ENCODE peak calls at places on chromosomes 12 and 14, in four cellular contexts. P is WTC11, L is K562, V is GM12878. J is an unnamed sample.

GRCh38 chr12:83040339-83040738 is 353.6 kb downstream of the TMTC2 start:
- DNase-seq in P (no peak), L (no peak), V (no peak), J (no peak)

GRCh38 chr12:67595365-67595764 is 53.2 kb upstream of the DYRK2 start:
- DNase-seq in P (no peak), L (no peak), V (no peak), J (no peak)

GRCh38 chr12:113114447-113115178 is 20.9 kb downstream of the RASAL1 start:
- DNase-seq in P (no peak), L (no peak), V (no peak), J (no peak)

GRCh38 chr12:70393787-70394519 is 27.9 kb downstream of the KCNMB4 start:
- DNase-seq in P (no peak), L (no peak), V (no peak), J (no peak)

GRCh38 chr12:112380663-112381420 is 1.4 kb downstream of the HECTD4 start:
- DNase-seq in P (peak), L (peak), V (no peak), J (no peak)

GRCh38 chr12:127401005-127401404 is 866.0 kb upstream of the TMEM132C start:
- DNase-seq in P (no peak), L (no peak), V (no peak), J (no peak)

GRCh38 chr14:75566321-75566720 is 12.1 kb upstream of the FLVCR2 start:
- DNase-seq in P (no peak), L (no peak), V (no peak), J (no peak)

GRCh38 chr14:74421997-74422396 is 4.0 kb downstream of the SYNDIG1L start:
- DNase-seq in P (no peak), L (no peak), V (no peak), J (no peak)

GRCh38 chr14:99137001-99137700 is 134.8 kb downstream of the BCL11B start:
- DNase-seq in P (no peak), L (no peak), V (no peak), J (no peak)

GRCh38 chr14:81206115-81206514 is 14.6 kb downstream of the GTF2A1 start:
- DNase-seq in P (no peak), L (no peak), V (no peak), J (peak)

GRCh38 chr12:65100140-65100539 is 21.0 kb downstream of the WIF1 start:
- DNase-seq in P (no peak), L (no peak), V (no peak), J (peak)

GRCh38 chr14:104420990-104421389 is 158.6 kb upstream of the C14orf180 start:
- DNase-seq in P (no peak), L (no peak), V (no peak), J (no peak)

GRCh38 chr12:99063182-99063581 is 418.1 kb downstream of the APAF1 start:
- DNase-seq in P (no peak), L (no peak), V (no peak), J (no peak)

GRCh38 chr12:53729659-53730058 is 2.4 kb upstream of the CALCOCO1 start:
- DNase-seq in P (no peak), L (no peak), V (no peak), J (peak)

GRCh38 chr12:4287325-4288290 is 14.0 kb downstream of the CCND2 start:
- DNase-seq in P (peak), L (no peak), V (no peak), J (no peak)

GRCh38 chr14:67618617-67619063 is 1.1 kb upstream of the ARG2 start:
- DNase-seq in P (no peak), L (peak), V (no peak), J (peak)

GRCh38 chr12:34396861-34397590 is 374.7 kb downstream of the ALG10 start:
- DNase-seq in P (no peak), L (no peak), V (no peak), J (no peak)

GRCh38 chr12:100651108-100651507 is 77.6 kb downstream of the GAS2L3 start:
- DNase-seq in P (no peak), L (no peak), V (no peak), J (no peak)

GRCh38 chr14:96391293-96392118 is 422 bp upstream of the AK7 start:
- DNase-seq in P (peak), L (peak), V (peak), J (peak)

GRCh38 chr14:94038921-94039629 is 12.9 kb downstream of the OTUB2 start:
- DNase-seq in P (no peak), L (no peak), V (no peak), J (no peak)

GRCh38 chr14:51855234-51855633 is 5.2 kb upstream of the GNG2 start:
- DNase-seq in P (no peak), L (no peak), V (no peak), J (no peak)

GRCh38 chr12:54301428-54302045 is 722 bp upstream of the NFE2 start:
- DNase-seq in P (peak), L (peak), V (no peak), J (peak)

GRCh38 chr12:122394626-122395194 is 27.8 kb downstream of the CLIP1 start:
- DNase-seq in P (no peak), L (no peak), V (no peak), J (no peak)

GRCh38 chr14:88036422-88036821 is 31.5 kb downstream of the GPR65 start:
- DNase-seq in P (no peak), L (no peak), V (no peak), J (no peak)

GRCh38 chr12:115341442-115341841 is 657.5 kb upstream of the TBX3 start:
- DNase-seq in P (no peak), L (no peak), V (no peak), J (no peak)

GRCh38 chr12:50129297-50129696 is 17.3 kb downstream of the COX14 start:
- DNase-seq in P (no peak), L (no peak), V (no peak), J (no peak)

GRCh38 chr12:44774815-44775411 is 101.2 kb downstream of the NELL2 start:
- DNase-seq in P (peak), L (peak), V (no peak), J (peak)

GRCh38 chr12:109735051-109735521 is 21.5 kb downstream of the FAM222A start:
- DNase-seq in P (peak), L (no peak), V (no peak), J (no peak)

GRCh38 chr14:59585891-59586554 is 9.4 kb upstream of the CCDC175 start:
- DNase-seq in P (no peak), L (no peak), V (no peak), J (no peak)

GRCh38 chr12:48980953-48981756 is 3.0 kb downstream of the WNT1 start:
- DNase-seq in P (peak), L (no peak), V (no peak), J (no peak)

GRCh38 chr12:78863482-78864427 is 819 bp upstream of the SYT1 start:
- DNase-seq in P (peak), L (no peak), V (no peak), J (no peak)

GRCh38 chr12:95532851-95533250 is 18.4 kb downstream of the USP44 start:
- DNase-seq in P (no peak), L (no peak), V (no peak), J (peak)

GRCh38 chr14:34078117-34078743 is 127.4 kb upstream of the EGLN3 start:
- DNase-seq in P (no peak), L (peak), V (no peak), J (no peak)

GRCh38 chr12:65634061-65634460 is 190.2 kb upstream of the HMGA2 start:
- DNase-seq in P (no peak), L (no peak), V (no peak), J (no peak)

GRCh38 chr14:79549515-79549914 is 661.8 kb downstream of the DIO2 start:
- DNase-seq in P (no peak), L (no peak), V (no peak), J (no peak)

GRCh38 chr12:1811281-1811947 is 9.0 kb upstream of the LRTM2 start:
- DNase-seq in P (no peak), L (peak), V (no peak), J (peak)

GRCh38 chr14:56979961-56980360 is 169.7 kb upstream of the OTX2 start:
- DNase-seq in P (no peak), L (no peak), V (no peak), J (no peak)

GRCh38 chr12:92075425-92075891 is 70.2 kb downstream of the BTG1 start:
- DNase-seq in P (no peak), L (peak), V (no peak), J (no peak)

GRCh38 chr12:120538281-120539156 is 4.4 kb downstream of the RNF10 start:
- DNase-seq in P (no peak), L (peak), V (no peak), J (peak)

GRCh38 chr12:120542166-120542565 is 8.0 kb downstream of the RNF10 start:
- DNase-seq in P (no peak), L (no peak), V (no peak), J (no peak)

GRCh38 chr12:120539303-120539702 is 5.1 kb downstream of the RNF10 start:
- DNase-seq in P (no peak), L (peak), V (no peak), J (no peak)

GRCh38 chr12:120536064-120536791 is 2.1 kb downstream of the RNF10 start:
- DNase-seq in P (no peak), L (peak), V (no peak), J (peak)

GRCh38 chr12:120540445-120540844 is 6.3 kb downstream of the RNF10 start:
- DNase-seq in P (no peak), L (peak), V (no peak), J (no peak)
- TF ChIP-seq CBFB in P (no peak), L (no peak), V (no peak), J (no peak)

GRCh38 chr12:129964826-129965457 is 61.1 kb upstream of the TMEM132D start:
- DNase-seq in P (no peak), L (no peak), V (no peak), J (no peak)

GRCh38 chr12:129961111-129961510 is 57.3 kb upstream of the TMEM132D start:
- DNase-seq in P (no peak), L (no peak), V (no peak), J (no peak)

GRCh38 chr12:129964300-129964699 is 60.5 kb upstream of the TMEM132D start:
- DNase-seq in P (no peak), L (no peak), V (no peak), J (no peak)

GRCh38 chr12:129961856-129962255 is 58.0 kb upstream of the TMEM132D start:
- DNase-seq in P (no peak), L (no peak), V (no peak), J (no peak)

DNA sequence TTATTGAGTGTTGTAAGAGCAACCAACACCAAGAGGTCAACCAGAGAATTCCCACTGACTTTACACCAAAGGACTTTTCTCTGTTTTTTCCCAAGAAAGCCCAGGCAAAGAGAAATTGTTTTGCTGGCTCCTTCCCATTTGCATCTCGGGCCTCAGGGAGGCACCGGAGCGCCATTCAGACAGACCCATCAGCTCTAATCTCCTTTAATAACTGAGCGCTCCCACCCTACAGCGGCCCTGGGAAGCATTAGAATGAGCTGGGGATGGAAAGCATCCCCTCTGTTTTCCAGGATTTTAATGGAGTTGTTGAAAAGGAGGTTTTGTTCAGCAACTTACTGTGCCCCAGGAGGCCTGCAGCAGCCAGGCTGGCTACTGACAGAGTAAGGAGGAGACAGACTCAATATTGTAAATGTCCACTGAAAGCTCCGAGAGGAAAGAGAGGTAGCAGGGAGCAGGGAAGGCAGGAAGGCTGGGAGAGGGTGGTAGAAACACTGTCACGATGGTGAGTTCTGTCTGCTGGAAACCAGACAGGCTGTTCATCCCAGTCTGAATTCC is 62.3 kb upstream of the TMEM132D start:
- DNase-seq in P (no peak), L (no peak), V (no peak), J (no peak)
- TF ChIP-seq CBFB in P (no peak), L (no peak), V (no peak), J (no peak)

DNA sequence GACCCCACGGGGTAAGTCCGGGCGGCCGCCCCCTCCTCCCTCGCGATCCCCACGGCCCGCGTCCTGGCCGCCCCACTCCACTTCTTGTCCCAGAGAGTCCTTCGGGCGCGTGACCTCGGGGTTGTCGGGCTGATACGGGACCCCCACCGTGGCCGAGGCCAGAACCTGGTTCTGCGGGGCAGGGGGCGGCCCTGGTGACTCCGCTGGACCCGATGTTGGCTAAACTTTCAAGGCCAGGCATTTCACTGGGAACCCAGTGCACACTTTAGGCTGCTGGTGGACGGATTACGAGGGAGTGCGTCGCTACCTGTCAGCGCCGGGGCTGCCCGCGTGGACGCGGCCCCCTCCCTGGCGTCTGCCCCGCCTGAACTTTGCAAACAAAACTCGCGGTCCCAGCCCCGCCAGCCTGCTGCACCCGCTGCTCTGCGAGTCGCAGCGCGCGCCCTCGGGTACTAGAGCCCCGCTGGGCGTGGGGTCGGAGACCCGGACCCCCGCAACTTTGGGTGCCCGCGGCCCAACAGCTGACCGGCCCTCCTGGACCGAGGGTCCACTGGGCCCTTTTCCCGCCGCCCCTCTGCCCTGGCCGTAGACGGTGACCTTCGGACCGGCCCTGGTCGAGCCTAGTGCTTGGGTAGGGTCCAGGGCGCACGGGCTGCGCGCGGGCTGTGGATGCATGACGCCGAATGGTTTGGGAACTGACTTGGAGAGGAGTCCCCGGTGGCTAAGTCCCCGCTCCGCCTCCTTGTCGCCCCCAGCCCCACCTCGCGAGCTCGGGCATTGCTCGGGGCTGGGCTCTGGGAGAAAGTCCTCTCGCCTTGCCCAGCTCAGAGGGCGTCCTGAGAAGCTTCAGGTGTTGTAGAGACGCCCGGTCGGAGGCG is 624 bp downstream of the RIN3 start:
- DNase-seq in P (peak), L (no peak), V (no peak), J (peak)
- TF ChIP-seq CBFB in P (no peak), L (no peak), V (no peak), J (no peak)

GRCh38 chr12:117143008-117143532 is 43.9 kb upstream of the TESC start:
- DNase-seq in P (no peak), L (no peak), V (no peak), J (peak)
- TF ChIP-seq CBFB in P (no peak), L (no peak), V (no peak), J (no peak)

DNA sequence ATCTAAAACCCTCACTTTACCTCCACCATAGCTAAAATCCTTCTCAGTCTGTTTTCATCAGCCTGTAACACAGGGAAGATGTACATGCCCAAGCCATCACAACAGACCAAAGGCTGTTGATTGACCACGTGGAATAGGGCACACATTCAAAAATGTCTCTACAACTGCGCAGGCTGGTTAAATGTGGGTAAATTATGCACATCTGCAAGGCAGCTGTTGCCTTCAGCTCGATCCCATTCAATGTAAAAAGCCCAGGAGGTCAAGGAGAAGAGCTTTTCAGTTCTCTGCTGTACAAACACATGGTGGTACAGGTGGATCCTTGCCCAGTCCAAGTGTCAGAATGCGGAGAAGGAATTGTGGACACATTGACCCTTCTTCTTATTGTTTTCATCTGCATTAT is 354.0 kb downstream of the FLRT2 start:
- DNase-seq in P (no peak), L (no peak), V (no peak), J (no peak)
- TF ChIP-seq CBFB in P (no peak), L (no peak), V (no peak), J (no peak)

DNA sequence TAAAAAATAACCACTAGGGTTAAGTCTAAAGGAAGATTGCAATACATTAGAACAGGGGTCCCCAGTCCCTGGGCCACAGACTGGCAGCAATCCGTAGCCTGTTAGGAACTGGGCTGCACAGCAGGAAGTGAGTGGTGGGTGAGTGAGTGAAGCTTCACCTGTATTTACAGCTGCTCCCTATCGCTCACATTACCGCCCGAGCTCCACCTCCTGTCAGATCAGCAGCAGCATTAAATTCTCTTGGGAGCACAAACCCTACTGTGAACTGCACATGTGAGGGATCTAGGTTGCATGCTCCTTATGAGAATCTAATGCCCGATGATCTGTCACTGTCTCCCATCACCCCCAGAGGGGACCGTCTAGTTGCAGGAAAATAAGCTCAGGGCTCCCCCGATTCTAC is 15.5 kb downstream of the ADGRD1 start:
- DNase-seq in P (no peak), L (no peak), V (no peak), J (no peak)
- TF ChIP-seq CBFB in P (no peak), L (no peak), V (no peak), J (no peak)

GRCh38 chr12:60947533-60947932 is 1312.7 kb upstream of the USP15 start:
- DNase-seq in P (no peak), L (no peak), V (no peak), J (no peak)
- TF ChIP-seq CBFB in P (no peak), L (no peak), V (no peak), J (no peak)

GRCh38 chr14:22776215-22776614 is 9.7 kb downstream of the OXA1L start:
- DNase-seq in P (no peak), L (no peak), V (no peak), J (no peak)

GRCh38 chr14:22780941-22781605 is 14.6 kb downstream of the OXA1L start:
- DNase-seq in P (no peak), L (no peak), V (no peak), J (no peak)

GRCh38 chr14:22781606-22782000 is 15.1 kb downstream of the OXA1L start:
- DNase-seq in P (no peak), L (no peak), V (no peak), J (no peak)

GRCh38 chr14:22780105-22780679 is 13.7 kb downstream of the OXA1L start:
- DNase-seq in P (no peak), L (no peak), V (no peak), J (peak)
- TF ChIP-seq CBFB in P (no peak), L (no peak), V (no peak), J (no peak)

J was measured in HepG2.